ENCODE peak calls at places on chromosomes 5 and 9, in five cellular contexts. D is NCI-H2081 treated with DMSO at 0.1 percent for 48 hours, K is NCI-H524 treated with DMSO at 0.1 percent for 48 hours, X is EH, B is H54. U is an unnamed sample.
A peak's percentile ranks its signal among the peaks of the same experiment; 100 is the strongest.

GRCh38 chr9:100669968-100670367 is 92.1 kb downstream of the CAVIN4 start:
- DNase-seq in D (peak; percentile 16), B (no peak), X (no peak), K (no peak), U (no peak)

GRCh38 chr9:2427016-2427891 is 194.3 kb upstream of the VLDLR start:
- DNase-seq in K (no peak), X (peak; percentile 28), D (no peak), B (no peak), U (no peak)

GRCh38 chr5:16749626-16750025 is 132.8 kb upstream of the RETREG1 start:
- DNase-seq in K (no peak), B (no peak), D (no peak), X (no peak), U (no peak)

GRCh38 chr9:127955294-127956015 is 17.8 kb upstream of the DPM2 start:
- DNase-seq in B (peak; percentile 96), D (peak; percentile 92), K (peak; percentile 29), X (peak; percentile 42), U (peak; percentile 82)

GRCh38 chr5:38598994-38599611 is 42.7 kb upstream of the LIFR start:
- DNase-seq in D (no peak), K (no peak), X (peak; percentile 84), B (peak; percentile 60), U (peak; percentile 65)

GRCh38 chr9:107312651-107313050 is 29.6 kb downstream of the RAD23B start:
- DNase-seq in X (peak; percentile 71), K (no peak), D (no peak), B (no peak), U (no peak)

GRCh38 chr5:142422426-142422825 is 97.6 kb upstream of the SPRY4 start:
- DNase-seq in B (no peak), D (no peak), K (no peak), X (peak; percentile 78), U (peak; percentile 67)

GRCh38 chr5:137561572-137561971 is 62.4 kb upstream of the SPOCK1 start:
- DNase-seq in B (no peak), D (no peak), K (no peak), X (peak; percentile 60), U (no peak)

GRCh38 chr5:132190161-132190817 is 37.4 kb downstream of the P4HA2 start:
- DNase-seq in K (peak; percentile 57), X (peak; percentile 84), B (peak; percentile 64), D (peak; percentile 28), U (peak; percentile 91)

GRCh38 chr9:111198936-111199335 is 131.1 kb downstream of the OR2K2 start:
- DNase-seq in K (no peak), X (peak; percentile 54), D (no peak), B (no peak), U (no peak)

GRCh38 chr5:44332360-44332971 is 56.8 kb downstream of the FGF10 start:
- DNase-seq in K (peak; percentile 7), D (peak; percentile 10), X (peak; percentile 41), B (no peak), U (peak; percentile 66)

GRCh38 chr5:57499262-57500050 is 16.8 kb upstream of the ACTBL2 start:
- DNase-seq in X (peak; percentile 60), B (peak; percentile 15), D (no peak), K (peak; percentile 6), U (peak; percentile 43)

GRCh38 chr5:172866802-172867748 is 33.0 kb downstream of the ERGIC1 start:
- DNase-seq in K (no peak), B (no peak), X (no peak), D (no peak), U (no peak)

GRCh38 chr5:2482778-2483177 is 268.7 kb downstream of the IRX2 start:
- DNase-seq in X (no peak), K (no peak), D (no peak), B (no peak), U (no peak)

GRCh38 chr9:136117291-136118060 is 1.2 kb downstream of the TMEM250 start:
- DNase-seq in K (no peak), X (peak; percentile 21), B (no peak), D (no peak), U (peak; percentile 74)

GRCh38 chr5:116442095-116442534 is 132.5 kb downstream of the SEMA6A start:
- DNase-seq in D (no peak), B (peak; percentile 66), K (peak; percentile 67), X (peak; percentile 37), U (peak; percentile 46)

GRCh38 chr5:118478852-118479251 is 509.5 kb downstream of the DTWD2 start:
- DNase-seq in X (no peak), D (no peak), B (no peak), K (no peak), U (no peak)

GRCh38 chr9:114805670-114806551 is at the start of gene TNFSF15:
- DNase-seq in B (no peak), X (peak; percentile 16), K (no peak), D (no peak), U (no peak)

GRCh38 chr5:89989831-89990230 is 419.7 kb downstream of the CETN3 start:
- DNase-seq in D (no peak), K (no peak), B (no peak), X (no peak), U (no peak)

GRCh38 chr9:98231770-98232478 is 23.5 kb downstream of the TBC1D2 start:
- DNase-seq in B (peak; percentile 80), K (no peak), X (peak; percentile 89), D (no peak), U (peak; percentile 66)